ENCODE peak calls at places on chromosomes 2 and 18, in four cellular contexts. One of them, this sample, is unnamed.
A peak's percentile ranks its signal among the peaks of the same experiment; 100 is the strongest.

GRCh38 chr2:163077241-163077640 is 238.7 kb upstream of the KCNH7 start:
- DNase-seq in spleen: no peak
- DNase-seq in Panc1: no peak
- DNase-seq in IMR-90: no peak
- DNase-seq in this sample: no peak

GRCh38 chr18:34978953-34979608 is 62.1 kb upstream of the MAPRE2 start:
- DNase-seq in Panc1: peak; percentile 78
- DNase-seq in spleen: peak; percentile 73
- DNase-seq in IMR-90: peak; percentile 95
- DNase-seq in this sample: peak; percentile 76

GRCh38 chr18:11736656-11737055 is 47.6 kb downstream of the GNAL start:
- DNase-seq in Panc1: no peak
- DNase-seq in spleen: no peak
- DNase-seq in IMR-90: peak; percentile 26
- DNase-seq in this sample: no peak

GRCh38 chr2:165239230-165239629 is at the start of gene SCN2A:
- DNase-seq in Panc1: peak; percentile 35
- DNase-seq in IMR-90: peak; percentile 49
- DNase-seq in spleen: no peak
- DNase-seq in this sample: peak; percentile 46

GRCh38 chr2:241986836-241987641 is 117.5 kb downstream of the RTP5 start:
- DNase-seq in Panc1: no peak
- DNase-seq in IMR-90: peak; percentile 4
- DNase-seq in spleen: peak; percentile 76
- DNase-seq in this sample: no peak

GRCh38 chr2:215431778-215432758 is 3.8 kb downstream of the FN1 start:
- DNase-seq in Panc1: no peak
- DNase-seq in spleen: no peak
- DNase-seq in IMR-90: no peak
- DNase-seq in this sample: no peak

GRCh38 chr2:109189751-109190150 is 60.7 kb downstream of the SH3RF3 start:
- DNase-seq in IMR-90: no peak
- DNase-seq in spleen: no peak
- DNase-seq in Panc1: no peak
- DNase-seq in this sample: no peak

GRCh38 chr2:54899576-54900200 is 150.6 kb downstream of the RTN4 start:
- DNase-seq in Panc1: no peak
- DNase-seq in spleen: no peak
- DNase-seq in IMR-90: peak; percentile 70
- DNase-seq in this sample: peak; percentile 79

GRCh38 chr18:50744253-50744652 is 75.6 kb downstream of the MRO start:
- DNase-seq in Panc1: no peak
- DNase-seq in spleen: no peak
- DNase-seq in IMR-90: no peak
- DNase-seq in this sample: no peak

GRCh38 chr2:102241616-102242260 is 54.9 kb downstream of the IL1RL2 start:
- DNase-seq in spleen: no peak
- DNase-seq in Panc1: no peak
- DNase-seq in IMR-90: no peak
- DNase-seq in this sample: no peak

DNA sequence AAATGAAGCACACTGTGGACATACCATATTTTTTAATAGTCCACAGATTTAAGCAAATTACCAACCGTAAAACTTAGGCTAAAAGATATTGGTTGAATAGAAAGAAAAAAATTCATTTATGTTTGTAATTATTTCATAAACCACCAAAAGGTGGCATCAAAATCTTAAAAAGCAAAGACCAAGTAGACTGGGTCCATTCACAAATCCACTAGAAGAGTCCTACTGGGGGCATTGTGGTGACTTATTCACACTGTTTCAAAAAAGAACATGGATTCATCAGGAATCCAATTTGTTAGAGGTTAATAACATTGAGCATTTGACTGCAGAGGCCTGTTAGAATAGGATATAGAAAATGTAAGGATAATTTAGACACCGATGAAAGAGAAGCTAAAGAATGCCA is 194.9 kb upstream of the KYNU start:
- DNase-seq in Panc1: no peak
- DNase-seq in spleen: no peak
- DNase-seq in IMR-90: peak; percentile 45
- DNase-seq in this sample: no peak
- TF ChIP-seq CTCF in Panc1: peak; percentile 6
- TF ChIP-seq CTCF in spleen: no peak
- TF ChIP-seq CTCF in IMR-90: peak; percentile 51
- TF ChIP-seq CTCF in this sample: peak; percentile 40

DNA sequence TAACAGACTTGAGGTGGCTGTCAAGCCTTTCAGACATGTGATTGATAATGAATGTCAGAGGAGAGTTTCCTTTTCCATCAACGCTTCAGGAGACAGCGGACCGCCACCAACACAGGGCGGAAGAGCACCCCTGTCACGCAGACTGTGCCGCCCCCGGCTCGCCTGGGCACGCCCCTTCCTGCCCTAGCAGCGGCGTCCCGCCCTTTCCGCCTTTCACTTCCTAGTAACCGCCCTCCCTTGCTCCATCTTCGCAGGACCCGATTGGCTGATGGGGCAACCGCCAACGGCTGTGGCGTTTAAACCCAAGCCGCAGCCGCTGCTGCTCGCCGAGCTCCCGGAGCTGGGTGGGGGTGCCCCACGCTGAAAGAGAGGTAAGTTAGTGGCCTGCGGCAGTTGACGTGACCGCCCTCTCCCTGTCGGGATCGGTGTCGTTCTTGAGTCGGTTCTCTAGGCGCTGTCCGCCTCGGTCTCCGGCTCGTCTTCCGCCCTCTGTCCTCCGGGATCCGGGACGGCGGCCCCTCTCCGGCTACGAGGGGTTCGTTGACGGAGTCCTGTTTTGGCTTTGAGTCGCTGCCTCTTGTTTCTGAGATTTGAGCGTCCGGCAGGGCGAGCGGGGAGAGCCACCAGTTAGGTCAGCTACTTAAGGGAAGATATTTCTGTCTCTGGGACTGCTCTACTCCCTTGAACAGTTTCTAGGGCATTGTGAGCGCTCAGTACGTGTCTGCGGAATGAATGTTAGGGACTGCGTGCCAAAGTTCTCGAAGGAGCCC is at the start of gene SGO2:
- DNase-seq in Panc1: peak; percentile 75
- DNase-seq in IMR-90: peak; percentile 91
- DNase-seq in spleen: peak; percentile 99
- DNase-seq in this sample: peak; percentile 76
- TF ChIP-seq CTCF in Panc1: no peak
- TF ChIP-seq CTCF in IMR-90: no peak
- TF ChIP-seq CTCF in spleen: no peak
- TF ChIP-seq CTCF in this sample: no peak

GRCh38 chr2:110660558-110660957 is 17.3 kb downstream of the BUB1 start:
- DNase-seq in spleen: no peak
- DNase-seq in Panc1: no peak
- DNase-seq in IMR-90: no peak
- DNase-seq in this sample: no peak
- TF ChIP-seq CTCF in spleen: no peak
- TF ChIP-seq CTCF in Panc1: no peak
- TF ChIP-seq CTCF in IMR-90: no peak
- TF ChIP-seq CTCF in this sample: no peak

DNA sequence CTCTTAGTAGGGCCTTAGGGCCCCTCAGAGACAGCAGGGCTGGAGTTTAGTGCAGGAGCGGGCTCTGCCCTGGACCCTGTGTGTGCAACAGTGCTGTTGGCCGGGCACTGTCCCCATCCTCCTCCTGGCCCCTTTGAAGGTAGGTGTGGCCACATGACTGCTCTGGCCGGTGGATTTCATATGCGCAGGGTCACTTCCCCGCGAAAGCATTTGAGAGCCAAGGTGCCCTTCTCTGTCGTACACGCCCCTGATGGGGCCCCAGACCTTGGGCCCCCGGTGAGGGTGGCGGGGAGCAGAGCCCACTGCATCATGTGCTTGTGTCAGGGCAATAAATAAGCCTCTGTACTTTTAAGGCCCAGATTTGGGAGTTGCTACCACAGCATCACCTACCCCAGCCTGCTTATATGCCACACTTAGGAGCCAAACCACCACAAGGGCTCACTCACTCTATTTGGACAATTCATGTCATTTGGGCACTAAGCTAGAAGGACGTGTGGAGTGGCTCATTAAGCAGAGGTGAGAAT is 15.5 kb downstream of the TMEM177 start:
- DNase-seq in spleen: peak; percentile 27
- DNase-seq in Panc1: no peak
- DNase-seq in IMR-90: no peak
- DNase-seq in this sample: no peak
- TF ChIP-seq CTCF in spleen: no peak
- TF ChIP-seq CTCF in Panc1: no peak
- TF ChIP-seq CTCF in IMR-90: no peak
- TF ChIP-seq CTCF in this sample: no peak

DNA sequence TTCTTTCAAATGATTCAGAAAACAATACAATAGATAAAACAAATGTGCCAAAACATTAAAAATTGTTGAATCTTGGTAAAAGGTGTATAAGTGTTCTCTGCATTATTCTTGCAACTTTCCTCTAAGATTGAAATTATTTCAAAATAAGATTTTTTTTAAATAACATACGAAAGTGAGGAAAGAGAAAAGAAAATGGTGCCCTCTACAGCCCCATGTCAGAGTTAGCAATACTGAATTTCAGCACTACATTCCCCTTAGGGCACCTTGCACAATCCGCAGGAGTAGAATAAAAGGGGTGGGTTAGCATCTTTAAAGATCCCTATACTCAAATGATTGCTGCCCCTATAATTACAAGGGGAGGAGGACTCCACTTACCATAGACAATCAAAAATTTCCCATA is 433.7 kb downstream of the BCL11A start:
- DNase-seq in Panc1: no peak
- DNase-seq in spleen: no peak
- DNase-seq in IMR-90: no peak
- DNase-seq in this sample: no peak
- TF ChIP-seq CTCF in Panc1: no peak
- TF ChIP-seq CTCF in spleen: no peak
- TF ChIP-seq CTCF in IMR-90: no peak
- TF ChIP-seq CTCF in this sample: peak; percentile 19

DNA sequence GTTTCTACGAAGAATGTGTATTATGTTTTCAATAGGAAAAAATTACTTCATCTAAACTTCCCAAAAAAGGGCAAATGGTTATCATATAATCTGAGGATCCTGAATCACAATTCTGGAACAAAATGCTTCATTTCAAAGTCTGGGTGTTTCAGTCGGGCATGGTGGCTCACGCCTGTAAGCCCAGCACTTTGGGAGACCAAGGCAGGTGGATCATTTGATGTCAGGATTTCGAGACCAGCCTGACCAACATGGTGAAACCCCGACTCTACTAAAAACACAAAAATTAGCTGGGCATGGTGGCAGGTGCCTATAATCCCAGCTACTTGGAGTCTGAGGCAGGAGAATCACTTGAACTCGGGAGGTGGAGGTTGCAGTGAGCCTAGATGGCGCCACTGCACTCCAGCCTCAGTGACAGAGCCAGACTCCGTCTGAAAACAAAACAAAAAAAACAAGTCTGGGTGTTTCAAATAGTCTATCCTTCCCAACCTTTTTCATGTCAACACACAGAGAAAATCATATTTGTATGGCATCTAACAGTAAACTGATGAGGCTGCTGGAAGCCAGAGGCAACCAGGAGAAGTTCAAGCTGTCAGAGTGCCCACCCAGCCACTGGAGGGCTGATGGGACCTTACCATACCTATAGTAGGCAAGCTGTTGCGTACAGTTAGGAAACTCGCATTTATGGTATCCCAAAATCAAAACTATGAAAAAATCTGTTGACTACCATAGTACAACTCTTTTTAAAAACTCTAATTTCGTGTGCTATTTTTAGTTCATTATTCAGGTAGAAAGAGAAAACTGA is 14.6 kb downstream of the NBAS start:
- DNase-seq in IMR-90: no peak
- DNase-seq in spleen: no peak
- DNase-seq in Panc1: no peak
- DNase-seq in this sample: no peak
- TF ChIP-seq CTCF in IMR-90: no peak
- TF ChIP-seq CTCF in spleen: no peak
- TF ChIP-seq CTCF in Panc1: peak; percentile 78
- TF ChIP-seq CTCF in this sample: peak; percentile 30

DNA sequence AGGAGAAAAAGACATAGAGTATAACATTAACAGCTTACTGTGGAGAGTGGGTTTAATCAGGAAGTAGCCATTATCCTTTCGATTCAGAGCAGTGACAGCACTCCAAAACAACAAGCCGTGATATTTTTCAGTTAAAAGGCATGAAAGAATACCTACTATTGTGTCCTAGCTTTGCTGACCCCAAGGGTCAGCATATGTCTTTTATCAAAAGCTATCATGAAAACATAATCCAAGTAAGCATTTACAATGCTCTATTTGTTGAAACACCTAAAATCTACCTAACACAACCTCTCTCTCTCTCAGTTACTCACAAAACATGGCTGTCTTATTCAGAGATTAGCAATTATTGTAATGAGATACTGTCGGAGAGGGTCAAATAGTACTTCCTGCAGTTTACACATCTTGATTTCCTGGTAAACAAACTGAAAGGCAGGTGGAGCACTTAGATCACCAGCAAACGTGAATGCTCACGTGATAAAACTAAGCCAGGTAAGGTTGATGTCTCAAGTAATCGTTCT is 100.0 kb downstream of the BAZ2B start:
- DNase-seq in Panc1: no peak
- DNase-seq in IMR-90: peak; percentile 17
- DNase-seq in spleen: no peak
- DNase-seq in this sample: peak; percentile 82
- TF ChIP-seq CTCF in Panc1: no peak
- TF ChIP-seq CTCF in IMR-90: no peak
- TF ChIP-seq CTCF in spleen: no peak
- TF ChIP-seq CTCF in this sample: peak; percentile 40

GRCh38 chr2:160459543-160460332 is 33.9 kb downstream of the RBMS1 start:
- DNase-seq in IMR-90: no peak
- DNase-seq in Panc1: no peak
- DNase-seq in spleen: no peak
- DNase-seq in this sample: no peak
- TF ChIP-seq CTCF in IMR-90: no peak
- TF ChIP-seq CTCF in Panc1: no peak
- TF ChIP-seq CTCF in spleen: no peak
- TF ChIP-seq CTCF in this sample: no peak

GRCh38 chr2:128306931-128307460 is 11.7 kb downstream of the HS6ST1 start:
- DNase-seq in spleen: peak; percentile 75
- DNase-seq in IMR-90: no peak
- DNase-seq in Panc1: no peak
- DNase-seq in this sample: no peak

GRCh38 chr2:128304715-128305554 is 13.7 kb downstream of the HS6ST1 start:
- DNase-seq in IMR-90: peak; percentile 98
- DNase-seq in Panc1: no peak
- DNase-seq in spleen: peak; percentile 73
- DNase-seq in this sample: peak; percentile 90

GRCh38 chr2:128307595-128307994 is 11.1 kb downstream of the HS6ST1 start:
- DNase-seq in Panc1: no peak
- DNase-seq in spleen: peak; percentile 76
- DNase-seq in IMR-90: no peak
- DNase-seq in this sample: no peak

GRCh38 chr2:128305555-128306080 is 13.1 kb downstream of the HS6ST1 start:
- DNase-seq in IMR-90: peak; percentile 75
- DNase-seq in spleen: peak; percentile 74
- DNase-seq in Panc1: no peak
- DNase-seq in this sample: no peak

GRCh38 chr2:128306081-128306930 is 12.4 kb downstream of the HS6ST1 start:
- DNase-seq in spleen: no peak
- DNase-seq in Panc1: no peak
- DNase-seq in IMR-90: peak; percentile 100
- DNase-seq in this sample: peak; percentile 27
- TF ChIP-seq CTCF in spleen: no peak
- TF ChIP-seq CTCF in Panc1: no peak
- TF ChIP-seq CTCF in IMR-90: peak; percentile 69
- TF ChIP-seq CTCF in this sample: peak; percentile 49